ENCODE peak calls at places on chromosomes 3 and 15, in eight cellular contexts. One of them, this sample, is unnamed.

GRCh38 chr3:17949116-17949515 is 206.7 kb upstream of the TBC1D5 start:
- DNase-seq in sigmoid colon: no peak
- DNase-seq in testis: no peak
- DNase-seq in ovary: no peak
- DNase-seq in transverse colon: no peak
- DNase-seq in tibial nerve: no peak
- DNase-seq in gastrocnemius medialis: no peak
- DNase-seq in HepG2: no peak
- DNase-seq in this sample: no peak

GRCh38 chr15:49045691-49046112 is 544 bp downstream of the SECISBP2L start:
- DNase-seq in gastrocnemius medialis: peak; percentile 14
- DNase-seq in transverse colon: no peak
- DNase-seq in testis: no peak
- DNase-seq in HepG2: peak; percentile 28
- DNase-seq in ovary: no peak
- DNase-seq in tibial nerve: peak; percentile 32
- DNase-seq in sigmoid colon: no peak
- DNase-seq in this sample: no peak

GRCh38 chr15:63978511-63979226 is 67.6 kb downstream of the DAPK2 start:
- DNase-seq in transverse colon: no peak
- DNase-seq in sigmoid colon: no peak
- DNase-seq in testis: no peak
- DNase-seq in ovary: no peak
- DNase-seq in HepG2: no peak
- DNase-seq in tibial nerve: no peak
- DNase-seq in gastrocnemius medialis: peak; percentile 74
- DNase-seq in this sample: no peak

GRCh38 chr15:86555939-86556725 is 476.5 kb downstream of the AGBL1 start:
- DNase-seq in sigmoid colon: no peak
- DNase-seq in tibial nerve: no peak
- DNase-seq in ovary: no peak
- DNase-seq in gastrocnemius medialis: no peak
- DNase-seq in testis: no peak
- DNase-seq in transverse colon: no peak
- DNase-seq in HepG2: peak; percentile 50
- DNase-seq in this sample: no peak

GRCh38 chr3:56822501-56822900 is 20.8 kb upstream of the ARHGEF3 start:
- DNase-seq in testis: no peak
- DNase-seq in sigmoid colon: no peak
- DNase-seq in transverse colon: no peak
- DNase-seq in ovary: no peak
- DNase-seq in tibial nerve: no peak
- DNase-seq in HepG2: no peak
- DNase-seq in gastrocnemius medialis: no peak
- DNase-seq in this sample: no peak

GRCh38 chr3:173921741-173922140 is 524.2 kb downstream of the NLGN1 start:
- DNase-seq in ovary: no peak
- DNase-seq in transverse colon: no peak
- DNase-seq in gastrocnemius medialis: no peak
- DNase-seq in sigmoid colon: no peak
- DNase-seq in HepG2: no peak
- DNase-seq in tibial nerve: no peak
- DNase-seq in testis: no peak
- DNase-seq in this sample: no peak

GRCh38 chr3:21893250-21893649 is 142.2 kb upstream of the ZNF385D start:
- DNase-seq in HepG2: no peak
- DNase-seq in transverse colon: no peak
- DNase-seq in ovary: no peak
- DNase-seq in gastrocnemius medialis: no peak
- DNase-seq in sigmoid colon: no peak
- DNase-seq in tibial nerve: no peak
- DNase-seq in testis: no peak
- DNase-seq in this sample: no peak

GRCh38 chr3:177371903-177372302 is 174.6 kb upstream of the TBL1XR1 start:
- DNase-seq in gastrocnemius medialis: no peak
- DNase-seq in ovary: no peak
- DNase-seq in testis: no peak
- DNase-seq in transverse colon: no peak
- DNase-seq in sigmoid colon: no peak
- DNase-seq in tibial nerve: no peak
- DNase-seq in HepG2: no peak
- DNase-seq in this sample: no peak

GRCh38 chr15:46365612-46366011 is 730.8 kb downstream of the SQOR start:
- DNase-seq in gastrocnemius medialis: no peak
- DNase-seq in ovary: no peak
- DNase-seq in transverse colon: no peak
- DNase-seq in tibial nerve: peak; percentile 20
- DNase-seq in HepG2: no peak
- DNase-seq in sigmoid colon: peak; percentile 62
- DNase-seq in testis: no peak
- DNase-seq in this sample: peak; percentile 12

GRCh38 chr3:122451371-122451770 is 35.5 kb upstream of the WDR5B start:
- DNase-seq in sigmoid colon: no peak
- DNase-seq in testis: no peak
- DNase-seq in HepG2: no peak
- DNase-seq in ovary: no peak
- DNase-seq in tibial nerve: no peak
- DNase-seq in gastrocnemius medialis: no peak
- DNase-seq in transverse colon: no peak
- DNase-seq in this sample: no peak

GRCh38 chr3:89113887-89114840 is 6.7 kb downstream of the EPHA3 start:
- DNase-seq in testis: peak; percentile 77
- DNase-seq in tibial nerve: peak; percentile 59
- DNase-seq in gastrocnemius medialis: peak; percentile 14
- DNase-seq in sigmoid colon: peak; percentile 76
- DNase-seq in HepG2: peak; percentile 20
- DNase-seq in ovary: peak; percentile 51
- DNase-seq in transverse colon: peak; percentile 38
- DNase-seq in this sample: peak; percentile 60

GRCh38 chr15:39578851-39579486 is 1.9 kb upstream of the THBS1 start:
- DNase-seq in HepG2: no peak
- DNase-seq in transverse colon: no peak
- DNase-seq in sigmoid colon: peak; percentile 67
- DNase-seq in ovary: no peak
- DNase-seq in gastrocnemius medialis: no peak
- DNase-seq in tibial nerve: no peak
- DNase-seq in testis: no peak
- DNase-seq in this sample: no peak

GRCh38 chr15:89690276-89691218 is at the start of the genes PEX11A and WDR93:
- DNase-seq in ovary: peak; percentile 90
- DNase-seq in HepG2: peak; percentile 75
- DNase-seq in gastrocnemius medialis: peak; percentile 78
- DNase-seq in tibial nerve: peak; percentile 60
- DNase-seq in sigmoid colon: peak; percentile 89
- DNase-seq in transverse colon: peak; percentile 90
- DNase-seq in testis: peak; percentile 92
- DNase-seq in this sample: peak; percentile 96
- TF ChIP-seq POLR2A in ovary: peak; percentile 49
- TF ChIP-seq POLR2A in HepG2: peak; percentile 92
- TF ChIP-seq POLR2A in gastrocnemius medialis: peak; percentile 65
- TF ChIP-seq POLR2A in tibial nerve: no peak
- TF ChIP-seq POLR2A in sigmoid colon: no peak
- TF ChIP-seq POLR2A in transverse colon: peak; percentile 86
- TF ChIP-seq POLR2A in testis: no peak
- TF ChIP-seq POLR2A in this sample: peak; percentile 76

DNA sequence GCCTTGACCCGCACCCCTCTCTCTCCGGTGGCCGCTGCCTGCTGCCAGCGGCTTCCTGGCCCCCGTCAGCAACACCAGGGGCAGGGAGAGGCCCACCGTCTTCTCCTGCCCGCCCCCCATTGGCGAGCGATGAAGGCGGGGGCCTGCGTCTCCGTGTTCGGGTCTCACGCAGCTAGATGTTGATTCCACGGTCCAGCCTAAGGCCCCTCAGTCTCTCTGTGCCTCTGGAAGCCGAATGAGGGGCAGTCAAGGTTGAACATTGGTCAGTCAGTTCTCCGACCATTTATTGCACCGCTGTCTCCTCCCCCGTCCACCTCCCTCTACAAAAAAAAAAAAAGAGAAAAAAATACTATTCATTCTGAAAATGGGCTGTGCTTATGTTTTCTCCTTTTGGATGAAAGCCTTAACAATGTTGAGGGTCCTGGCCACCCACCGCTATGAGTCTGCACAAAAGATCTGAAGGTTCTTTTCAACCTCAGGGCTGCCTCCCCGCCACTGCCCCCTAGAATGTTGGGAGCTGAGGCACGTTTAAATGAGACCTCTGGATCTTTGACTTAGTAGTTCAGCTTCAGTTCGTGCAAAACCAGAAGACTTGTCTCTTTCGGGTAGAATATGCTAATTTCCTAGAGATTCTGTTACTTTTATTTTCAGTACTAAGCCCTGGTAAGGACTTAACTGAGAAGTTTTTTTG is 724 bp downstream of the IREB2 start:
- DNase-seq in tibial nerve: no peak
- DNase-seq in HepG2: peak; percentile 60
- DNase-seq in transverse colon: no peak
- DNase-seq in gastrocnemius medialis: no peak
- DNase-seq in ovary: no peak
- DNase-seq in testis: peak; percentile 50
- DNase-seq in sigmoid colon: no peak
- DNase-seq in this sample: no peak
- TF ChIP-seq POLR2A in tibial nerve: no peak
- TF ChIP-seq POLR2A in HepG2: peak; percentile 8
- TF ChIP-seq POLR2A in transverse colon: no peak
- TF ChIP-seq POLR2A in gastrocnemius medialis: no peak
- TF ChIP-seq POLR2A in ovary: no peak
- TF ChIP-seq POLR2A in testis: no peak
- TF ChIP-seq POLR2A in sigmoid colon: no peak
- TF ChIP-seq POLR2A in this sample: no peak

GRCh38 chr3:55467099-55467498 is 20.0 kb downstream of the WNT5A start:
- DNase-seq in testis: no peak
- DNase-seq in HepG2: no peak
- DNase-seq in tibial nerve: no peak
- DNase-seq in ovary: no peak
- DNase-seq in transverse colon: no peak
- DNase-seq in gastrocnemius medialis: no peak
- DNase-seq in sigmoid colon: no peak
- DNase-seq in this sample: no peak
- TF ChIP-seq POLR2A in testis: no peak
- TF ChIP-seq POLR2A in HepG2: no peak
- TF ChIP-seq POLR2A in tibial nerve: no peak
- TF ChIP-seq POLR2A in ovary: no peak
- TF ChIP-seq POLR2A in transverse colon: no peak
- TF ChIP-seq POLR2A in gastrocnemius medialis: no peak
- TF ChIP-seq POLR2A in sigmoid colon: no peak
- TF ChIP-seq POLR2A in this sample: no peak

GRCh38 chr3:10553586-10554235 is 48.3 kb upstream of the ATP2B2 start:
- DNase-seq in tibial nerve: no peak
- DNase-seq in sigmoid colon: peak; percentile 38
- DNase-seq in ovary: no peak
- DNase-seq in testis: no peak
- DNase-seq in gastrocnemius medialis: no peak
- DNase-seq in HepG2: no peak
- DNase-seq in transverse colon: no peak
- DNase-seq in this sample: no peak

GRCh38 chr3:10550705-10551104 is 45.3 kb upstream of the ATP2B2 start:
- DNase-seq in sigmoid colon: peak; percentile 35
- DNase-seq in HepG2: no peak
- DNase-seq in ovary: no peak
- DNase-seq in tibial nerve: no peak
- DNase-seq in testis: no peak
- DNase-seq in transverse colon: no peak
- DNase-seq in gastrocnemius medialis: peak; percentile 65
- DNase-seq in this sample: no peak

GRCh38 chr3:10552631-10552943 is 47.2 kb upstream of the ATP2B2 start:
- DNase-seq in gastrocnemius medialis: no peak
- DNase-seq in HepG2: no peak
- DNase-seq in tibial nerve: no peak
- DNase-seq in ovary: no peak
- DNase-seq in transverse colon: no peak
- DNase-seq in sigmoid colon: peak; percentile 11
- DNase-seq in testis: no peak
- DNase-seq in this sample: no peak

GRCh38 chr3:10551139-10551538 is 45.8 kb upstream of the ATP2B2 start:
- DNase-seq in gastrocnemius medialis: no peak
- DNase-seq in HepG2: no peak
- DNase-seq in ovary: no peak
- DNase-seq in tibial nerve: no peak
- DNase-seq in testis: no peak
- DNase-seq in sigmoid colon: no peak
- DNase-seq in transverse colon: no peak
- DNase-seq in this sample: no peak

GRCh38 chr3:10551821-10552630 is 46.6 kb upstream of the ATP2B2 start:
- DNase-seq in sigmoid colon: peak; percentile 63
- DNase-seq in HepG2: no peak
- DNase-seq in gastrocnemius medialis: peak; percentile 47
- DNase-seq in ovary: no peak
- DNase-seq in tibial nerve: peak; percentile 12
- DNase-seq in transverse colon: peak; percentile 12
- DNase-seq in testis: peak; percentile 22
- DNase-seq in this sample: no peak
- TF ChIP-seq POLR2A in sigmoid colon: no peak
- TF ChIP-seq POLR2A in HepG2: no peak
- TF ChIP-seq POLR2A in gastrocnemius medialis: no peak
- TF ChIP-seq POLR2A in ovary: no peak
- TF ChIP-seq POLR2A in tibial nerve: no peak
- TF ChIP-seq POLR2A in transverse colon: no peak
- TF ChIP-seq POLR2A in testis: no peak
- TF ChIP-seq POLR2A in this sample: no peak

DNA sequence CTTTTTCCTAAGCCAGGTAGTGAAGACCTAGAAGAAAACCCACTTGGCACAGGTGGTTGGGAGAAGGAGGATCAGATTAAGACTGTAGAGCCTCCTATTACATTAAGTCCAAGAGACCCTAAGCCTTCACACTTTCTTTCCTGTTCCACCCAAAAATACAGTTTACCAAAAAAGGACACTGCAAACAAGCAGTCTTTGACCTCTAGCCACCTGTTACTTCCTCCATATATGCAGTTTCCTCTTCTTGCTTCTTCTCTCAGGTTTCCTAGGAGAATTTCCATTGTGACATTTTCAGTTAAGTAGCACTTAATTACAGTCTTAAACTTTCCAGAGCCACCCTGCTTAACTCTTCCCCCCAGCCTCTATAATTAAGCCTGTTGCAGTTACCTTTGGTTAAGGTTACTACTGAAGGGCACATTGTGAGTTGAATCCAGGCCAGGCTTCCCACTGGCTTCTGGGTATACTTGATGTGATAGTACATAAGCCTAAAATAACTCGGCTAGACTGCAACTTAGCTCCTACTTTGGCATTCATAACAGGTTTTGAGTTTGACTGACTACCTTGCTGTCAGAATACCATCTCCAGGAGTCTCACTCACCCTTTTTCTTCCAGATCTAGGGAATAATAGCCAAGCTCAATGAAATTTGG is 114.2 kb upstream of the UMPS start:
- DNase-seq in transverse colon: no peak
- DNase-seq in HepG2: no peak
- DNase-seq in ovary: no peak
- DNase-seq in sigmoid colon: no peak
- DNase-seq in tibial nerve: no peak
- DNase-seq in testis: no peak
- DNase-seq in gastrocnemius medialis: peak; percentile 89
- DNase-seq in this sample: no peak
- TF ChIP-seq POLR2A in transverse colon: no peak
- TF ChIP-seq POLR2A in HepG2: no peak
- TF ChIP-seq POLR2A in ovary: no peak
- TF ChIP-seq POLR2A in sigmoid colon: no peak
- TF ChIP-seq POLR2A in tibial nerve: no peak
- TF ChIP-seq POLR2A in testis: no peak
- TF ChIP-seq POLR2A in gastrocnemius medialis: no peak
- TF ChIP-seq POLR2A in this sample: no peak